ENCODE peak calls at places on chromosome 20, in nine cellular contexts. O is MV-4-11; W is sciatic nerve; H is activated T-helper 1 cell treated with anti-CD3 and anti-CD28 coated beads, Interleukin-2, amount 50 U/mL, for 16 hours; F is endodermal cell; N is stimulated activated naive CD8-positive, alpha-beta T cell treated with anti-CD3 and anti-CD28 coated beads, Interleukin-15, Interleukin-2, amounts not matched to agents 100 U/mL and 50 U/mL, for 24 hours; Y is neural crest cell; X is T-cell; A is NCI-H524. R is an unnamed sample.

GRCh38 chr20:58224097-58224496 is 4.4 kb downstream of the ANKRD60 start:
- DNase-seq in Y (no peak), N (peak; percentile 41), H (no peak), X (no peak), O (no peak), W (no peak), A (no peak), F (no peak), R (no peak)

GRCh38 chr20:257419-257818 is at the start of gene DEFB132:
- DNase-seq in H (no peak), O (no peak), A (no peak), X (no peak), Y (no peak), F (no peak), N (no peak), W (no peak), R (no peak)

GRCh38 chr20:5039255-5039657 is 37.9 kb upstream of the SLC23A2 start:
- DNase-seq in H (no peak), X (peak; percentile 43), F (no peak), N (peak; percentile 31), Y (no peak), A (no peak), W (no peak), O (peak; percentile 9), R (peak; percentile 61)

GRCh38 chr20:6623989-6624388 is 143.5 kb upstream of the BMP2 start:
- DNase-seq in X (no peak), A (no peak), W (no peak), F (peak; percentile 79), N (no peak), H (no peak), O (peak; percentile 92), Y (no peak), R (peak; percentile 22)

GRCh38 chr20:46056970-46057855 is 28.2 kb downstream of the SLC12A5 start:
- DNase-seq in N (peak; percentile 40), A (no peak), Y (peak; percentile 65), O (no peak), H (no peak), X (no peak), W (peak; percentile 80), F (peak; percentile 94), R (peak; percentile 44)

GRCh38 chr20:32580970-32581838 is 3.9 kb downstream of the NOL4L start:
- DNase-seq in W (no peak), F (peak; percentile 67), O (peak; percentile 85), A (peak; percentile 73), Y (no peak), X (no peak), H (no peak), N (peak; percentile 47), R (no peak)

GRCh38 chr20:37501940-37502339 is 19.1 kb upstream of the NNAT start:
- DNase-seq in A (no peak), H (no peak), W (no peak), N (no peak), Y (no peak), F (peak; percentile 81), O (no peak), X (no peak), R (no peak)

GRCh38 chr20:12152996-12153395 is 235.3 kb downstream of the BTBD3 start:
- DNase-seq in W (no peak), H (no peak), N (no peak), O (no peak), Y (no peak), X (no peak), F (no peak), A (no peak), R (no peak)

GRCh38 chr20:36541227-36542018 is at the start of gene MYL9:
- DNase-seq in A (no peak), H (no peak), X (no peak), O (no peak), N (peak; percentile 30), W (peak; percentile 96), F (peak; percentile 88), Y (peak; percentile 36), R (peak; percentile 76)

GRCh38 chr20:50425076-50425475 is 85.1 kb upstream of the PTPN1 start:
- DNase-seq in N (no peak), X (no peak), H (no peak), Y (no peak), F (peak; percentile 62), W (no peak), A (peak; percentile 28), O (peak; percentile 65), R (no peak)

GRCh38 chr20:48841196-48841860 is 13.5 kb upstream of the PREX1 start:
- DNase-seq in N (no peak), W (no peak), X (no peak), O (no peak), F (no peak), A (no peak), H (no peak), Y (no peak), R (no peak)

GRCh38 chr20:63942250-63943006 is 13.8 kb downstream of the UCKL1 start:
- DNase-seq in F (peak; percentile 91), Y (no peak), X (no peak), N (peak; percentile 68), O (no peak), A (no peak), W (no peak), H (no peak), R (peak; percentile 52)

GRCh38 chr20:54643761-54644160 is 168.4 kb downstream of the DOK5 start:
- DNase-seq in W (no peak), Y (no peak), F (no peak), X (no peak), A (no peak), N (no peak), H (no peak), O (no peak), R (no peak)

GRCh38 chr20:35284992-35285805 is 627 bp upstream of the EIF6 start:
- DNase-seq in H (no peak), X (no peak), F (no peak), N (no peak), W (no peak), A (no peak), Y (no peak), O (no peak), R (no peak)

GRCh38 chr20:32445539-32446273 is 87.6 kb downstream of the ASXL1 start:
- DNase-seq in H (peak; percentile 1), A (no peak), Y (no peak), O (peak; percentile 43), N (peak; percentile 13), F (peak; percentile 48), W (peak; percentile 58), X (no peak), R (peak; percentile 28)

R was measured in GM10248.